ENCODE peak calls at places on chromosome X, in eight cellular contexts. A is Caco-2; I is activated naive CD4-positive, alpha-beta T cell treated with Interleukin-2 at 50 U/mL for 16 hours; Q is tibial artery; N is AG08396; J is small intestine; H is body of pancreas; R is ovary. V is an unnamed sample.

GRCh38 chrX:31423575-31424284 is 351.9 kb upstream of the FTHL17 start:
- DNase-seq in I (no peak), H (peak; percentile 13), N (peak; percentile 5), Q (peak; percentile 21), J (peak; percentile 7), A (peak; percentile 29), R (peak; percentile 42), V (peak; percentile 60)

GRCh38 chrX:149909324-149910177 is 19.8 kb upstream of the HSFX4 start:
- DNase-seq in J (no peak), N (no peak), Q (no peak), A (no peak), H (no peak), R (no peak), I (peak; percentile 3), V (no peak)

GRCh38 chrX:100263650-100264049 is 146.4 kb downstream of the PCDH19 start:
- DNase-seq in R (no peak), I (no peak), J (no peak), N (no peak), H (no peak), Q (no peak), A (no peak), V (no peak)

GRCh38 chrX:78321809-78322208 is 5.6 kb downstream of the CYSLTR1 start:
- DNase-seq in H (no peak), I (peak; percentile 14), A (no peak), Q (peak; percentile 34), R (peak; percentile 13), J (peak; percentile 25), N (no peak), V (no peak)

GRCh38 chrX:11346283-11346682 is 53.1 kb downstream of the AMELX start:
- DNase-seq in R (no peak), H (no peak), Q (no peak), A (no peak), J (no peak), N (no peak), I (no peak), V (no peak)

GRCh38 chrX:15737957-15738685 is at the start of gene CA5B:
- DNase-seq in Q (peak; percentile 91), J (peak; percentile 92), R (peak; percentile 95), H (peak; percentile 97), N (peak; percentile 88), A (peak; percentile 85), I (peak; percentile 95), V (peak; percentile 99)

GRCh38 chrX:6021316-6022091 is 207.2 kb downstream of the NLGN4X start:
- DNase-seq in N (peak; percentile 3), I (no peak), R (peak; percentile 29), J (peak; percentile 18), H (peak; percentile 40), A (peak; percentile 26), Q (no peak), V (peak; percentile 21)

GRCh38 chrX:15073313-15073712 is 196.6 kb downstream of the ASB9 start:
- DNase-seq in R (no peak), N (no peak), I (no peak), J (no peak), H (no peak), A (no peak), Q (no peak), V (no peak)

GRCh38 chrX:39592776-39593175 is 505.0 kb downstream of the BCOR start:
- DNase-seq in A (no peak), R (no peak), I (no peak), H (no peak), N (no peak), J (no peak), Q (no peak), V (no peak)

GRCh38 chrX:26783512-26784225 is 567.7 kb downstream of the MAGEB5 start:
- DNase-seq in A (no peak), J (no peak), R (no peak), H (peak; percentile 12), Q (no peak), N (no peak), I (no peak), V (peak; percentile 7)

GRCh38 chrX:45445745-45446412 is 245.2 kb upstream of the DIPK2B start:
- DNase-seq in N (peak; percentile 11), R (no peak), J (peak; percentile 50), I (no peak), A (no peak), H (no peak), Q (no peak), V (no peak)

GRCh38 chrX:39875834-39876625 is 221.7 kb downstream of the BCOR start:
- DNase-seq in R (no peak), A (no peak), H (no peak), I (no peak), Q (no peak), J (no peak), N (no peak), V (no peak)

GRCh38 chrX:110061138-110061537 is 58.2 kb downstream of the TMEM164 start:
- DNase-seq in N (no peak), Q (no peak), H (no peak), A (no peak), R (no peak), J (no peak), I (no peak), V (no peak)

GRCh38 chrX:13334491-13334890 is 14.6 kb upstream of the ATXN3L start:
- DNase-seq in A (no peak), N (no peak), Q (no peak), H (no peak), J (no peak), R (no peak), I (no peak), V (no peak)

GRCh38 chrX:98299785-98300184 is 1416.1 kb downstream of the RPA4 start:
- DNase-seq in R (no peak), J (no peak), N (peak; percentile 3), Q (no peak), H (no peak), I (no peak), A (no peak), V (no peak)

GRCh38 chrX:107678957-107679740 is 50.8 kb downstream of the PRPS1 start:
- DNase-seq in I (peak; percentile 63), N (no peak), A (no peak), Q (peak; percentile 92), J (peak; percentile 51), R (peak; percentile 82), H (peak; percentile 32), V (no peak)

GRCh38 chrX:131068945-131069719 is 11.0 kb downstream of the ARHGAP36 start:
- DNase-seq in H (peak; percentile 50), A (no peak), Q (no peak), I (no peak), R (no peak), N (peak; percentile 36), J (peak; percentile 1), V (no peak)

GRCh38 chrX:446243-446642 is 59.5 kb upstream of the PPP2R3B start:
- DNase-seq in N (no peak), H (no peak), I (no peak), R (no peak), J (no peak), A (no peak), Q (no peak), V (no peak)

GRCh38 chrX:427812-428725 is 41.4 kb upstream of the PPP2R3B start:
- DNase-seq in H (no peak), Q (no peak), A (no peak), N (peak; percentile 57), I (no peak), J (no peak), R (no peak), V (no peak)

GRCh38 chrX:45758319-45758718 is 557.6 kb upstream of the DIPK2B start:
- DNase-seq in R (no peak), I (peak; percentile 53), A (no peak), J (peak; percentile 38), H (no peak), Q (no peak), N (peak; percentile 46), V (no peak)

GRCh38 chrX:131985526-131986049 is 37.5 kb upstream of the STK26 start:
- DNase-seq in Q (no peak), A (peak; percentile 60), J (no peak), I (no peak), N (no peak), R (no peak), H (no peak), V (no peak)

GRCh38 chrX:119391279-119391678 is 7.9 kb upstream of the SLC25A43 start:
- DNase-seq in I (no peak), A (no peak), J (peak; percentile 77), N (peak; percentile 60), H (peak; percentile 47), R (no peak), Q (no peak), V (peak; percentile 47)

GRCh38 chrX:125405339-125405738 is 85.7 kb downstream of the TEX13C start:
- DNase-seq in A (no peak), R (no peak), I (no peak), J (no peak), N (no peak), H (no peak), Q (no peak), V (no peak)

GRCh38 chrX:18793601-18794089 is 86.2 kb downstream of the PPEF1 start:
- DNase-seq in R (no peak), J (no peak), H (no peak), I (no peak), A (peak; percentile 41), N (no peak), Q (no peak), V (no peak)

GRCh38 chrX:40010550-40011364 is 87.0 kb downstream of the BCOR start:
- DNase-seq in Q (no peak), H (no peak), A (no peak), R (no peak), J (no peak), N (no peak), I (no peak), V (no peak)

GRCh38 chrX:13923845-13924244 is 105.8 kb downstream of the GEMIN8 start:
- DNase-seq in I (no peak), J (no peak), A (no peak), Q (no peak), R (no peak), H (peak; percentile 30), N (no peak), V (no peak)

GRCh38 chrX:45781901-45782553 is 581.4 kb upstream of the DIPK2B start:
- DNase-seq in R (no peak), I (no peak), H (no peak), A (no peak), N (peak; percentile 60), J (no peak), Q (no peak), V (no peak)

GRCh38 chrX:10110984-10111363 is 45.8 kb upstream of the CLCN4 start:
- DNase-seq in R (no peak), N (no peak), I (peak; percentile 79), Q (no peak), H (no peak), J (peak; percentile 11), A (no peak), V (no peak)

GRCh38 chrX:41293269-41293668 is 40.7 kb upstream of the DDX3X start:
- DNase-seq in A (no peak), I (no peak), J (no peak), R (no peak), N (no peak), Q (no peak), H (no peak), V (no peak)

GRCh38 chrX:106698693-106699092 is 27.8 kb upstream of the RNF128 start:
- DNase-seq in I (no peak), R (no peak), A (no peak), Q (no peak), H (no peak), J (no peak), N (peak; percentile 22), V (no peak)

GRCh38 chrX:9378980-9379696 is 85.7 kb upstream of the TBL1X start:
- DNase-seq in I (no peak), R (no peak), N (no peak), H (no peak), J (no peak), A (no peak), Q (no peak), V (peak; percentile 23)

GRCh38 chrX:1387141-1387776 is 4.7 kb downstream of the SLC25A6 start:
- DNase-seq in R (no peak), I (no peak), H (peak; percentile 16), N (peak; percentile 2), J (no peak), Q (no peak), A (peak; percentile 26), V (no peak)

GRCh38 chrX:15579778-15580747 is 20.7 kb downstream of the ACE2 start:
- DNase-seq in I (no peak), H (peak; percentile 13), R (peak; percentile 23), A (no peak), J (peak; percentile 62), N (no peak), Q (no peak), V (peak; percentile 13)

GRCh38 chrX:102959471-102959870 is 22.4 kb downstream of the RAB40AL start:
- DNase-seq in Q (no peak), J (no peak), A (no peak), N (no peak), H (no peak), R (no peak), I (no peak), V (no peak)